ENCODE peak calls at places on chromosome 18, in seven cellular contexts. U is naive thymus-derived CD4-positive, alpha-beta T cell; D is lower lobe of right lung; G is stomach; X is CD8-positive, alpha-beta T cell; M is CD4-positive, CD25-positive, alpha-beta regulatory T cell; K is GM23338. N is an unnamed sample. For H3K4me1, the result is how much of the 10 kb centered on the place peaks cover.

GRCh38 chr18:50987261-50987660 is 19.4 kb downstream of the ELAC1 start:
- DNase-seq in X (no peak), G (no peak), K (no peak), M (no peak), D (no peak), U (no peak), N (no peak)

GRCh38 chr18:28116461-28116860 is 60.5 kb downstream of the CDH2 start:
- DNase-seq in X (no peak), M (no peak), D (no peak), G (no peak), U (no peak), K (no peak), N (no peak)

GRCh38 chr18:22063077-22063476 is 106.3 kb upstream of the GATA6 start:
- DNase-seq in K (no peak), U (no peak), D (no peak), X (no peak), G (no peak), M (no peak), N (no peak)

GRCh38 chr18:51012441-51012840 is 17.6 kb upstream of the SMAD4 start:
- DNase-seq in K (no peak), M (no peak), U (no peak), D (no peak), G (no peak), X (no peak), N (no peak)

GRCh38 chr18:10239138-10239537 is 215.3 kb upstream of the APCDD1 start:
- DNase-seq in U (no peak), X (no peak), G (peak), D (peak), K (no peak), M (no peak), N (no peak)

GRCh38 chr18:26491194-26491816 is 57.0 kb downstream of the KCTD1 start:
- DNase-seq in D (no peak), K (no peak), U (no peak), X (no peak), G (no peak), M (no peak), N (no peak)

GRCh38 chr18:35407871-35408481 is 30.8 kb upstream of the ZNF396 start:
- DNase-seq in U (peak), D (no peak), X (no peak), G (peak), K (peak), M (peak), N (no peak)

GRCh38 chr18:13389491-13390131 is 171.1 kb downstream of the LDLRAD4 start:
- DNase-seq in X (no peak), G (no peak), U (no peak), D (no peak), K (no peak), M (no peak), N (no peak)

GRCh38 chr18:48079885-48080284 is 149.4 kb upstream of the SMAD2 start:
- DNase-seq in D (no peak), K (no peak), X (no peak), U (no peak), G (no peak), M (no peak), N (no peak)

GRCh38 chr18:50092250-50092780 is 102.6 kb downstream of the MYO5B start:
- DNase-seq in G (no peak), U (no peak), X (no peak), M (no peak), K (peak), D (no peak), N (no peak)

GRCh38 chr18:48418409-48419267 is 9.5 kb upstream of the ZBTB7C start:
- DNase-seq in M (no peak), U (no peak), X (no peak), K (no peak), G (no peak), D (no peak), N (no peak)

GRCh38 chr18:395481-396250 is 104.8 kb downstream of the COLEC12 start:
- DNase-seq in U (no peak), K (no peak), M (no peak), D (no peak), G (peak), X (no peak), N (no peak)

GRCh38 chr18:33560686-33561370 is 17.2 kb upstream of the ASXL3 start:
- DNase-seq in D (no peak), M (no peak), U (no peak), K (peak), G (no peak), X (no peak), N (no peak)

DNA sequence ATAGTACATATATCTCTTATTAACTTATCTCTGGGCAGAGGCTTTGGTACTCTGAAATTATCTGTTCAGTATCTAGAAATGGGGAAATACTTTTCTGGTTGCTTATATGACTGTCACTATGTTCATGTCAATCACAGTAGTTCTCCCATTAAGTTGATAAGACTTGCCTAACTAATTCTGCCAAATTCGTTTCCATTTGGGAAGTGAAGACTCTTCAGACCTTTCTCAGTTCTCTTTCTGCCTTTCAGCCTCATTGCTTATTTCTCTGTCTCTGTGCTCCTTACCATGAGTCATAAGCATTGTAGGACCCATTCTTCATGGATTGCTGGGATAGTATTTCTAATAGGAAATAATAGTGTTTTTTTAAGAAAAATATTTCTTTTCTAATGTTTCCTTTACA is 113.5 kb downstream of the PHLPP1 start:
- DNase-seq in U (no peak), K (no peak), D (no peak), G (no peak), M (no peak), X (no peak), N (no peak)
- H3K27ac ChIP-seq in U (no peak), K (no peak), D (no peak), G (no peak), M (no peak), X (no peak), N (no peak)

GRCh38 chr18:3455938-3456685 is 6.1 kb downstream of the TGIF1 start:
- DNase-seq in U (no peak), X (no peak), D (no peak), G (no peak), M (no peak), K (peak), N (no peak)

GRCh38 chr18:3458952-3459853 is 9.2 kb downstream of the TGIF1 start:
- DNase-seq in X (no peak), D (no peak), G (no peak), M (no peak), U (no peak), K (no peak), N (no peak)

GRCh38 chr18:3456686-3457069 is 6.7 kb downstream of the TGIF1 start:
- DNase-seq in M (no peak), U (no peak), X (no peak), K (no peak), G (no peak), D (no peak), N (no peak)

GRCh38 chr18:3458378-3458777 is 8.4 kb downstream of the TGIF1 start:
- DNase-seq in X (peak), D (no peak), M (peak), U (no peak), G (no peak), K (no peak), N (no peak)

GRCh38 chr18:3457261-3457724 is 7.3 kb downstream of the TGIF1 start:
- DNase-seq in X (no peak), D (no peak), M (no peak), G (peak), U (no peak), K (no peak), N (no peak)
- H3K4me1 ChIP-seq in X (under half), D (half or more), M (under half), G (half or more), U (under half), K (half or more), N (under half)

GRCh38 chr18:6781846-6782245 is 52.3 kb downstream of the ARHGAP28 start:
- DNase-seq in G (no peak), U (no peak), X (no peak), K (no peak), M (no peak), D (no peak), N (no peak)
- H3K27ac ChIP-seq in G (peak), U (no peak), X (no peak), K (no peak), M (no peak), D (peak), N (no peak)

DNA sequence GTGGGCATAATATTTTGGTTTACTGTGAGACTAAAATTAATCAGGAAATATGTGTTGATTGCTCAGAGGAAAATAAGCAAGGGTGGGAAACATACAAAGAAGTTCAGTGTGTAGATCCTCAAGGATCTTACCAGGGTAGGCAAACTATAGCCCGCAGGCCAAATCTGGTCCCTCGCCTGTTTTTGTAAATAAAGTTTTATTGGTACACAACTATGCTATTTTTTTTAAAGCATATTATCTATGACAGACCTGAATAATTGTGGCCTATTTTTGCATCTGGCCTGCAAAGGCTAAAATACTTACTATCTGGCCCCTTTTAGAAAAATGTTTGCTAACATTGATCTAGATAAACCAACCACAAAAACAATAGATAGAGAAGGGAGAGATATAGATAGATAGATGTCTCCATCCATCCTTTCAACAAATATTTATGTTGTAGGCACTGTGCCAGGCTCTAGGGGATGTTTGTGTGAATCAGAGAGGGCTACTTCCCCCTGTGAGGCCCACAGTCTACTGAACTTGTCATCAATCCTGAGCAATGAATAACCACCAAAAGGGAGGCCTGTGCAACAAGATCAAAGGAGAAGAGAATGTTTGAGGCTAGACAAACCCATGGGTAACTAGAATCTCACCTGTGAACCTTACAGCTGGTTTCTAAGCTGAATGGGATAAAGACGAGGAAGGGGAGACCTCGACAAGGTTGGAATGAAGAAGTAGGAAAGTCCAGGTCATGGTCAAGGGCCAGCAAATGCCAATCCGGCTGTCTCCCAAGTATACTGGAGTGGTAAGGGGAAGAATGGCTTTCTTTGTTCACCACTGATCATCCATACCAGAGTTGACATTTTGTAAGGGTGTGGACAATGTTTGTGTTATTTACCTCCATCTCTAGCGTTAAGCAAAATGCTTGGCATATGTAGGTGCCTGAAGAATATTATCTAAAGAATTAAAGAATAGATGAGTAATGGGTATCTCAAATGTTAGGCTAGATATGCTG is 23.6 kb downstream of the ALPK2 start:
- DNase-seq in G (no peak), K (no peak), X (peak), U (peak), D (no peak), M (peak), N (no peak)
- H3K4me1 ChIP-seq in G (under half), K (under half), X (under half), U (under half), D (under half), M (under half), N (under half)

GRCh38 chr18:57784816-57785144 is 18.3 kb downstream of the ATP8B1 start:
- DNase-seq in X (no peak), K (no peak), G (no peak), M (no peak), D (no peak), U (no peak), N (no peak)

GRCh38 chr18:57789759-57790158 is 13.4 kb downstream of the ATP8B1 start:
- DNase-seq in G (no peak), X (no peak), K (no peak), U (no peak), D (no peak), M (no peak), N (no peak)

GRCh38 chr18:57786038-57786437 is 17.1 kb downstream of the ATP8B1 start:
- DNase-seq in K (no peak), X (no peak), D (no peak), U (no peak), G (no peak), M (no peak), N (no peak)

GRCh38 chr18:57789105-57789504 is 14.0 kb downstream of the ATP8B1 start:
- DNase-seq in U (no peak), G (no peak), D (no peak), M (no peak), X (no peak), K (no peak), N (no peak)

GRCh38 chr18:57787068-57787682 is 15.9 kb downstream of the ATP8B1 start:
- DNase-seq in M (no peak), U (no peak), D (no peak), G (no peak), X (no peak), K (no peak), N (no peak)
- H3K27ac ChIP-seq in M (no peak), U (no peak), D (no peak), G (peak), X (no peak), K (no peak), N (no peak)

N was measured in iPS DF 6.9.